ENCODE peak calls at places on chromosomes 12 and 14, in ten cellular contexts. One of them, this sample, is unnamed.

GRCh38 chr12:15829949-15830348 is 40.8 kb upstream of the EPS8 start:
- DNase-seq in NCI-H1092: no peak
- DNase-seq in aorta: no peak
- DNase-seq in activated T-cell treated with anti-CD3 and anti-CD28 coated beads, Interleukin-2, amount 50 U/mL, for 4 hours: no peak
- DNase-seq in effector memory CD4-positive, alpha-beta T cell: no peak
- DNase-seq in H4: no peak
- DNase-seq in ELR: peak
- DNase-seq in WERI-Rb-1: no peak
- DNase-seq in astrocyte: peak
- DNase-seq in left colon: no peak
- DNase-seq in this sample: no peak

GRCh38 chr12:112017041-112017440 is 3.8 kb downstream of the ERP29 start:
- DNase-seq in WERI-Rb-1: no peak
- DNase-seq in activated T-cell treated with anti-CD3 and anti-CD28 coated beads, Interleukin-2, amount 50 U/mL, for 4 hours: no peak
- DNase-seq in aorta: no peak
- DNase-seq in H4: no peak
- DNase-seq in NCI-H1092: no peak
- DNase-seq in astrocyte: no peak
- DNase-seq in left colon: no peak
- DNase-seq in ELR: no peak
- DNase-seq in effector memory CD4-positive, alpha-beta T cell: no peak
- DNase-seq in this sample: no peak

GRCh38 chr14:100236873-100237272 is 2.1 kb upstream of the YY1 start:
- DNase-seq in ELR: no peak
- DNase-seq in aorta: no peak
- DNase-seq in NCI-H1092: no peak
- DNase-seq in activated T-cell treated with anti-CD3 and anti-CD28 coated beads, Interleukin-2, amount 50 U/mL, for 4 hours: no peak
- DNase-seq in effector memory CD4-positive, alpha-beta T cell: no peak
- DNase-seq in H4: no peak
- DNase-seq in left colon: no peak
- DNase-seq in WERI-Rb-1: no peak
- DNase-seq in astrocyte: no peak
- DNase-seq in this sample: no peak

GRCh38 chr12:104833756-104834155 is 124.3 kb downstream of the SLC41A2 start:
- DNase-seq in H4: no peak
- DNase-seq in activated T-cell treated with anti-CD3 and anti-CD28 coated beads, Interleukin-2, amount 50 U/mL, for 4 hours: no peak
- DNase-seq in WERI-Rb-1: no peak
- DNase-seq in left colon: no peak
- DNase-seq in NCI-H1092: no peak
- DNase-seq in aorta: no peak
- DNase-seq in astrocyte: no peak
- DNase-seq in effector memory CD4-positive, alpha-beta T cell: no peak
- DNase-seq in ELR: no peak
- DNase-seq in this sample: no peak

GRCh38 chr14:36057452-36058142 is 118.9 kb downstream of the PTCSC3 start:
- DNase-seq in activated T-cell treated with anti-CD3 and anti-CD28 coated beads, Interleukin-2, amount 50 U/mL, for 4 hours: no peak
- DNase-seq in astrocyte: peak
- DNase-seq in ELR: peak
- DNase-seq in aorta: no peak
- DNase-seq in effector memory CD4-positive, alpha-beta T cell: no peak
- DNase-seq in NCI-H1092: no peak
- DNase-seq in left colon: no peak
- DNase-seq in H4: peak
- DNase-seq in WERI-Rb-1: no peak
- DNase-seq in this sample: no peak

GRCh38 chr12:106044773-106045172 is 94.0 kb downstream of the NUAK1 start:
- DNase-seq in left colon: no peak
- DNase-seq in astrocyte: peak
- DNase-seq in effector memory CD4-positive, alpha-beta T cell: no peak
- DNase-seq in aorta: no peak
- DNase-seq in ELR: peak
- DNase-seq in activated T-cell treated with anti-CD3 and anti-CD28 coated beads, Interleukin-2, amount 50 U/mL, for 4 hours: no peak
- DNase-seq in NCI-H1092: no peak
- DNase-seq in H4: no peak
- DNase-seq in WERI-Rb-1: no peak
- DNase-seq in this sample: no peak

GRCh38 chr14:24806061-24806678 is 172.2 kb upstream of the GZMB start:
- DNase-seq in aorta: peak
- DNase-seq in astrocyte: peak
- DNase-seq in NCI-H1092: peak
- DNase-seq in left colon: peak
- DNase-seq in effector memory CD4-positive, alpha-beta T cell: no peak
- DNase-seq in ELR: peak
- DNase-seq in activated T-cell treated with anti-CD3 and anti-CD28 coated beads, Interleukin-2, amount 50 U/mL, for 4 hours: no peak
- DNase-seq in WERI-Rb-1: peak
- DNase-seq in H4: peak
- DNase-seq in this sample: peak

GRCh38 chr12:29316772-29317171 is 64.2 kb downstream of the ERGIC2 start:
- DNase-seq in astrocyte: peak
- DNase-seq in WERI-Rb-1: no peak
- DNase-seq in ELR: peak
- DNase-seq in left colon: no peak
- DNase-seq in H4: peak
- DNase-seq in activated T-cell treated with anti-CD3 and anti-CD28 coated beads, Interleukin-2, amount 50 U/mL, for 4 hours: no peak
- DNase-seq in effector memory CD4-positive, alpha-beta T cell: no peak
- DNase-seq in aorta: peak
- DNase-seq in NCI-H1092: no peak
- DNase-seq in this sample: no peak

GRCh38 chr14:102378830-102379229 is 16.1 kb downstream of the TECPR2 start:
- DNase-seq in left colon: no peak
- DNase-seq in effector memory CD4-positive, alpha-beta T cell: no peak
- DNase-seq in H4: no peak
- DNase-seq in NCI-H1092: no peak
- DNase-seq in activated T-cell treated with anti-CD3 and anti-CD28 coated beads, Interleukin-2, amount 50 U/mL, for 4 hours: no peak
- DNase-seq in WERI-Rb-1: no peak
- DNase-seq in ELR: no peak
- DNase-seq in astrocyte: no peak
- DNase-seq in aorta: no peak
- DNase-seq in this sample: no peak

GRCh38 chr14:69473271-69473670 is 11.3 kb upstream of the PLEKHD1 start:
- DNase-seq in activated T-cell treated with anti-CD3 and anti-CD28 coated beads, Interleukin-2, amount 50 U/mL, for 4 hours: no peak
- DNase-seq in aorta: no peak
- DNase-seq in left colon: no peak
- DNase-seq in WERI-Rb-1: no peak
- DNase-seq in NCI-H1092: no peak
- DNase-seq in effector memory CD4-positive, alpha-beta T cell: no peak
- DNase-seq in H4: no peak
- DNase-seq in astrocyte: no peak
- DNase-seq in ELR: no peak
- DNase-seq in this sample: no peak

GRCh38 chr12:62977419-62977818 is 42.5 kb upstream of the PPM1H start:
- DNase-seq in astrocyte: peak
- DNase-seq in WERI-Rb-1: no peak
- DNase-seq in left colon: peak
- DNase-seq in H4: no peak
- DNase-seq in effector memory CD4-positive, alpha-beta T cell: no peak
- DNase-seq in NCI-H1092: no peak
- DNase-seq in activated T-cell treated with anti-CD3 and anti-CD28 coated beads, Interleukin-2, amount 50 U/mL, for 4 hours: no peak
- DNase-seq in aorta: no peak
- DNase-seq in ELR: peak
- DNase-seq in this sample: no peak

GRCh38 chr12:91883811-91884210 is 261.8 kb downstream of the BTG1 start:
- DNase-seq in WERI-Rb-1: no peak
- DNase-seq in left colon: no peak
- DNase-seq in ELR: no peak
- DNase-seq in H4: no peak
- DNase-seq in astrocyte: no peak
- DNase-seq in effector memory CD4-positive, alpha-beta T cell: no peak
- DNase-seq in NCI-H1092: no peak
- DNase-seq in aorta: no peak
- DNase-seq in activated T-cell treated with anti-CD3 and anti-CD28 coated beads, Interleukin-2, amount 50 U/mL, for 4 hours: no peak
- DNase-seq in this sample: no peak

GRCh38 chr14:102474934-102475333 is 34.6 kb downstream of the ANKRD9 start:
- DNase-seq in H4: no peak
- DNase-seq in activated T-cell treated with anti-CD3 and anti-CD28 coated beads, Interleukin-2, amount 50 U/mL, for 4 hours: no peak
- DNase-seq in ELR: no peak
- DNase-seq in aorta: peak
- DNase-seq in NCI-H1092: peak
- DNase-seq in WERI-Rb-1: no peak
- DNase-seq in left colon: peak
- DNase-seq in astrocyte: peak
- DNase-seq in effector memory CD4-positive, alpha-beta T cell: no peak
- DNase-seq in this sample: no peak

GRCh38 chr12:48991247-48992050 is 7.7 kb downstream of the DDN start:
- DNase-seq in astrocyte: no peak
- DNase-seq in WERI-Rb-1: no peak
- DNase-seq in H4: no peak
- DNase-seq in activated T-cell treated with anti-CD3 and anti-CD28 coated beads, Interleukin-2, amount 50 U/mL, for 4 hours: no peak
- DNase-seq in aorta: no peak
- DNase-seq in ELR: no peak
- DNase-seq in left colon: no peak
- DNase-seq in effector memory CD4-positive, alpha-beta T cell: no peak
- DNase-seq in NCI-H1092: no peak
- DNase-seq in this sample: no peak

GRCh38 chr12:108560321-108560721 is 652 bp downstream of the SART3 start:
- DNase-seq in WERI-Rb-1: no peak
- DNase-seq in effector memory CD4-positive, alpha-beta T cell: no peak
- DNase-seq in H4: no peak
- DNase-seq in astrocyte: peak
- DNase-seq in ELR: peak
- DNase-seq in NCI-H1092: no peak
- DNase-seq in activated T-cell treated with anti-CD3 and anti-CD28 coated beads, Interleukin-2, amount 50 U/mL, for 4 hours: no peak
- DNase-seq in aorta: no peak
- DNase-seq in left colon: no peak
- DNase-seq in this sample: no peak

GRCh38 chr12:42234970-42235369 is 3.1 kb downstream of the YAF2 start:
- DNase-seq in WERI-Rb-1: no peak
- DNase-seq in activated T-cell treated with anti-CD3 and anti-CD28 coated beads, Interleukin-2, amount 50 U/mL, for 4 hours: no peak
- DNase-seq in effector memory CD4-positive, alpha-beta T cell: no peak
- DNase-seq in left colon: no peak
- DNase-seq in H4: no peak
- DNase-seq in NCI-H1092: no peak
- DNase-seq in astrocyte: no peak
- DNase-seq in aorta: no peak
- DNase-seq in ELR: no peak
- DNase-seq in this sample: no peak

GRCh38 chr14:105144666-105145380 is 23.8 kb downstream of the JAG2 start:
- DNase-seq in left colon: peak
- DNase-seq in effector memory CD4-positive, alpha-beta T cell: no peak
- DNase-seq in astrocyte: no peak
- DNase-seq in activated T-cell treated with anti-CD3 and anti-CD28 coated beads, Interleukin-2, amount 50 U/mL, for 4 hours: no peak
- DNase-seq in aorta: peak
- DNase-seq in ELR: no peak
- DNase-seq in NCI-H1092: no peak
- DNase-seq in WERI-Rb-1: peak
- DNase-seq in H4: no peak
- DNase-seq in this sample: no peak

GRCh38 chr12:14901228-14901562 is 15.5 kb upstream of the MGP start:
- DNase-seq in aorta: no peak
- DNase-seq in NCI-H1092: no peak
- DNase-seq in astrocyte: no peak
- DNase-seq in H4: no peak
- DNase-seq in WERI-Rb-1: no peak
- DNase-seq in activated T-cell treated with anti-CD3 and anti-CD28 coated beads, Interleukin-2, amount 50 U/mL, for 4 hours: no peak
- DNase-seq in ELR: no peak
- DNase-seq in effector memory CD4-positive, alpha-beta T cell: no peak
- DNase-seq in left colon: no peak
- DNase-seq in this sample: no peak

GRCh38 chr14:84071061-84071460 is 1458.9 kb upstream of the FLRT2 start:
- DNase-seq in H4: no peak
- DNase-seq in activated T-cell treated with anti-CD3 and anti-CD28 coated beads, Interleukin-2, amount 50 U/mL, for 4 hours: no peak
- DNase-seq in ELR: no peak
- DNase-seq in astrocyte: no peak
- DNase-seq in aorta: no peak
- DNase-seq in NCI-H1092: no peak
- DNase-seq in left colon: no peak
- DNase-seq in effector memory CD4-positive, alpha-beta T cell: no peak
- DNase-seq in WERI-Rb-1: no peak
- DNase-seq in this sample: no peak

GRCh38 chr12:65911321-65911720 is 87.0 kb downstream of the HMGA2 start:
- DNase-seq in WERI-Rb-1: peak
- DNase-seq in effector memory CD4-positive, alpha-beta T cell: no peak
- DNase-seq in left colon: peak
- DNase-seq in ELR: peak
- DNase-seq in activated T-cell treated with anti-CD3 and anti-CD28 coated beads, Interleukin-2, amount 50 U/mL, for 4 hours: no peak
- DNase-seq in astrocyte: no peak
- DNase-seq in H4: no peak
- DNase-seq in aorta: no peak
- DNase-seq in NCI-H1092: no peak
- DNase-seq in this sample: no peak

GRCh38 chr14:94373708-94374107 is 14.7 kb downstream of the SERPINA1 start:
- DNase-seq in WERI-Rb-1: no peak
- DNase-seq in left colon: no peak
- DNase-seq in ELR: peak
- DNase-seq in aorta: peak
- DNase-seq in astrocyte: peak
- DNase-seq in H4: peak
- DNase-seq in activated T-cell treated with anti-CD3 and anti-CD28 coated beads, Interleukin-2, amount 50 U/mL, for 4 hours: no peak
- DNase-seq in effector memory CD4-positive, alpha-beta T cell: no peak
- DNase-seq in NCI-H1092: no peak
- DNase-seq in this sample: no peak

GRCh38 chr12:121099779-121100178 is 32.9 kb upstream of the P2RX7 start:
- DNase-seq in activated T-cell treated with anti-CD3 and anti-CD28 coated beads, Interleukin-2, amount 50 U/mL, for 4 hours: no peak
- DNase-seq in aorta: no peak
- DNase-seq in left colon: no peak
- DNase-seq in ELR: no peak
- DNase-seq in NCI-H1092: no peak
- DNase-seq in effector memory CD4-positive, alpha-beta T cell: no peak
- DNase-seq in H4: no peak
- DNase-seq in astrocyte: no peak
- DNase-seq in WERI-Rb-1: no peak
- DNase-seq in this sample: no peak

GRCh38 chr12:64889434-64890216 is 65.2 kb downstream of the TBC1D30 start:
- DNase-seq in astrocyte: no peak
- DNase-seq in effector memory CD4-positive, alpha-beta T cell: no peak
- DNase-seq in aorta: no peak
- DNase-seq in activated T-cell treated with anti-CD3 and anti-CD28 coated beads, Interleukin-2, amount 50 U/mL, for 4 hours: no peak
- DNase-seq in H4: no peak
- DNase-seq in ELR: peak
- DNase-seq in left colon: no peak
- DNase-seq in NCI-H1092: no peak
- DNase-seq in WERI-Rb-1: no peak
- DNase-seq in this sample: no peak

GRCh38 chr12:11633968-11634367 is 15.5 kb upstream of the ETV6 start:
- DNase-seq in effector memory CD4-positive, alpha-beta T cell: no peak
- DNase-seq in aorta: no peak
- DNase-seq in NCI-H1092: no peak
- DNase-seq in ELR: peak
- DNase-seq in H4: peak
- DNase-seq in WERI-Rb-1: no peak
- DNase-seq in astrocyte: peak
- DNase-seq in left colon: no peak
- DNase-seq in activated T-cell treated with anti-CD3 and anti-CD28 coated beads, Interleukin-2, amount 50 U/mL, for 4 hours: no peak
- DNase-seq in this sample: no peak

GRCh38 chr14:94473666-94474410 is 2.2 kb downstream of the SERPINA9 start:
- DNase-seq in ELR: no peak
- DNase-seq in aorta: no peak
- DNase-seq in effector memory CD4-positive, alpha-beta T cell: no peak
- DNase-seq in H4: no peak
- DNase-seq in activated T-cell treated with anti-CD3 and anti-CD28 coated beads, Interleukin-2, amount 50 U/mL, for 4 hours: no peak
- DNase-seq in NCI-H1092: no peak
- DNase-seq in left colon: no peak
- DNase-seq in astrocyte: no peak
- DNase-seq in WERI-Rb-1: no peak
- DNase-seq in this sample: no peak

This sample was measured in activated CD4-positive, alpha-beta T cell treated with anti-CD3 and anti-CD28 coated beads for 4 hours.